ENCODE peak calls at places on chromosome 17, in nine cellular contexts. One of them, this sample, is unnamed.

GRCh38 chr17:51260960-51261958 is 913 bp downstream of the UTP18 start:
- DNase-seq in non-pigmented ciliary epithelial cell: no peak
- DNase-seq in iris pigment epithelial cell: peak
- DNase-seq in CD8-positive, alpha-beta memory T cell: peak
- DNase-seq in NCI-H446 treated with DMSO at 0.1 percent for 48 hours: peak
- DNase-seq in AG09309: no peak
- DNase-seq in AG10803: no peak
- DNase-seq in SJSA1: peak
- DNase-seq in ELR: peak
- DNase-seq in this sample: peak

GRCh38 chr17:74542727-74543383 is 3.1 kb downstream of the CD300C start:
- DNase-seq in non-pigmented ciliary epithelial cell: no peak
- DNase-seq in ELR: no peak
- DNase-seq in CD8-positive, alpha-beta memory T cell: no peak
- DNase-seq in AG10803: no peak
- DNase-seq in NCI-H446 treated with DMSO at 0.1 percent for 48 hours: no peak
- DNase-seq in AG09309: no peak
- DNase-seq in SJSA1: no peak
- DNase-seq in iris pigment epithelial cell: no peak
- DNase-seq in this sample: no peak

GRCh38 chr17:43791589-43791988 is 11.4 kb downstream of the CFAP97D1 start:
- DNase-seq in NCI-H446 treated with DMSO at 0.1 percent for 48 hours: peak
- DNase-seq in CD8-positive, alpha-beta memory T cell: no peak
- DNase-seq in SJSA1: no peak
- DNase-seq in ELR: peak
- DNase-seq in non-pigmented ciliary epithelial cell: no peak
- DNase-seq in AG10803: peak
- DNase-seq in AG09309: no peak
- DNase-seq in iris pigment epithelial cell: peak
- DNase-seq in this sample: peak

GRCh38 chr17:73261952-73262675 is 434 bp upstream of the CPSF4L start:
- DNase-seq in CD8-positive, alpha-beta memory T cell: no peak
- DNase-seq in iris pigment epithelial cell: peak
- DNase-seq in AG10803: no peak
- DNase-seq in NCI-H446 treated with DMSO at 0.1 percent for 48 hours: no peak
- DNase-seq in ELR: no peak
- DNase-seq in AG09309: no peak
- DNase-seq in non-pigmented ciliary epithelial cell: no peak
- DNase-seq in SJSA1: peak
- DNase-seq in this sample: no peak

GRCh38 chr17:75109407-75110236 is at the start of gene ARMC7:
- DNase-seq in non-pigmented ciliary epithelial cell: no peak
- DNase-seq in NCI-H446 treated with DMSO at 0.1 percent for 48 hours: peak
- DNase-seq in SJSA1: peak
- DNase-seq in iris pigment epithelial cell: peak
- DNase-seq in AG09309: no peak
- DNase-seq in AG10803: peak
- DNase-seq in ELR: peak
- DNase-seq in CD8-positive, alpha-beta memory T cell: peak
- DNase-seq in this sample: peak

GRCh38 chr17:68097161-68097805 is 61.7 kb downstream of the KPNA2 start:
- DNase-seq in SJSA1: peak
- DNase-seq in non-pigmented ciliary epithelial cell: no peak
- DNase-seq in CD8-positive, alpha-beta memory T cell: no peak
- DNase-seq in iris pigment epithelial cell: peak
- DNase-seq in ELR: no peak
- DNase-seq in AG09309: no peak
- DNase-seq in AG10803: no peak
- DNase-seq in NCI-H446 treated with DMSO at 0.1 percent for 48 hours: no peak
- DNase-seq in this sample: no peak

GRCh38 chr17:57135748-57136342 is 50.8 kb downstream of the AKAP1 start:
- DNase-seq in CD8-positive, alpha-beta memory T cell: no peak
- DNase-seq in ELR: no peak
- DNase-seq in AG09309: no peak
- DNase-seq in NCI-H446 treated with DMSO at 0.1 percent for 48 hours: no peak
- DNase-seq in SJSA1: no peak
- DNase-seq in AG10803: no peak
- DNase-seq in iris pigment epithelial cell: no peak
- DNase-seq in non-pigmented ciliary epithelial cell: no peak
- DNase-seq in this sample: no peak

GRCh38 chr17:7894226-7894625 is 5.6 kb downstream of the CHD3 start:
- DNase-seq in CD8-positive, alpha-beta memory T cell: no peak
- DNase-seq in non-pigmented ciliary epithelial cell: no peak
- DNase-seq in NCI-H446 treated with DMSO at 0.1 percent for 48 hours: no peak
- DNase-seq in ELR: no peak
- DNase-seq in SJSA1: no peak
- DNase-seq in AG10803: no peak
- DNase-seq in iris pigment epithelial cell: no peak
- DNase-seq in AG09309: no peak
- DNase-seq in this sample: no peak

GRCh38 chr17:39196191-39196819 is 1.2 kb downstream of the CACNB1 start:
- DNase-seq in SJSA1: no peak
- DNase-seq in NCI-H446 treated with DMSO at 0.1 percent for 48 hours: no peak
- DNase-seq in AG10803: peak
- DNase-seq in non-pigmented ciliary epithelial cell: no peak
- DNase-seq in AG09309: no peak
- DNase-seq in ELR: no peak
- DNase-seq in CD8-positive, alpha-beta memory T cell: no peak
- DNase-seq in iris pigment epithelial cell: no peak
- DNase-seq in this sample: no peak